ENCODE peak calls at places on chromosomes 13 and 19, in six cellular contexts. One of them, this sample, is unnamed. For H3K4me1, the result is how much of the 10 kb centered on the place peaks cover.

GRCh38 chr19:48059331-48059730 is 15.5 kb upstream of the CABP5 start:
- DNase-seq in cardiac muscle cell: no peak
- DNase-seq in K562: no peak
- DNase-seq in body of pancreas: no peak
- DNase-seq in ascending aorta: no peak
- DNase-seq in Caco-2: no peak
- DNase-seq in this sample: no peak

GRCh38 chr19:31286491-31286890 is 62.7 kb downstream of the TSHZ3 start:
- DNase-seq in body of pancreas: no peak
- DNase-seq in ascending aorta: peak
- DNase-seq in K562: no peak
- DNase-seq in cardiac muscle cell: no peak
- DNase-seq in Caco-2: peak
- DNase-seq in this sample: no peak

GRCh38 chr19:29712744-29713516 is 2.1 kb downstream of the C19orf12 start:
- DNase-seq in Caco-2: no peak
- DNase-seq in K562: no peak
- DNase-seq in cardiac muscle cell: no peak
- DNase-seq in body of pancreas: no peak
- DNase-seq in ascending aorta: no peak
- DNase-seq in this sample: no peak

GRCh38 chr19:33794578-33795369 is 1.9 kb upstream of the KCTD15 start:
- DNase-seq in Caco-2: no peak
- DNase-seq in body of pancreas: no peak
- DNase-seq in cardiac muscle cell: peak
- DNase-seq in ascending aorta: no peak
- DNase-seq in K562: no peak
- DNase-seq in this sample: no peak

GRCh38 chr13:31236211-31236786 is 36.5 kb downstream of the B3GLCT start:
- DNase-seq in Caco-2: no peak
- DNase-seq in ascending aorta: no peak
- DNase-seq in K562: peak
- DNase-seq in cardiac muscle cell: peak
- DNase-seq in body of pancreas: no peak
- DNase-seq in this sample: no peak

GRCh38 chr13:80988752-80989151 is 647.8 kb upstream of the SPRY2 start:
- DNase-seq in Caco-2: no peak
- DNase-seq in cardiac muscle cell: no peak
- DNase-seq in ascending aorta: no peak
- DNase-seq in body of pancreas: no peak
- DNase-seq in K562: no peak
- DNase-seq in this sample: no peak

GRCh38 chr19:33497778-33498175 is 23.8 kb downstream of the PEPD start:
- DNase-seq in body of pancreas: no peak
- DNase-seq in cardiac muscle cell: no peak
- DNase-seq in Caco-2: no peak
- DNase-seq in ascending aorta: no peak
- DNase-seq in K562: no peak
- DNase-seq in this sample: no peak

GRCh38 chr13:23707674-23708073 is 137.5 kb downstream of the TNFRSF19 start:
- DNase-seq in ascending aorta: no peak
- DNase-seq in cardiac muscle cell: peak
- DNase-seq in body of pancreas: no peak
- DNase-seq in Caco-2: no peak
- DNase-seq in K562: no peak
- DNase-seq in this sample: no peak

GRCh38 chr13:42970824-42971669 is 21.0 kb downstream of the EPSTI1 start:
- DNase-seq in cardiac muscle cell: peak
- DNase-seq in ascending aorta: no peak
- DNase-seq in body of pancreas: no peak
- DNase-seq in Caco-2: peak
- DNase-seq in K562: peak
- DNase-seq in this sample: peak

GRCh38 chr19:34124828-34125227 is 47.5 kb upstream of the LSM14A start:
- DNase-seq in ascending aorta: no peak
- DNase-seq in body of pancreas: no peak
- DNase-seq in Caco-2: no peak
- DNase-seq in K562: no peak
- DNase-seq in cardiac muscle cell: no peak
- DNase-seq in this sample: no peak

GRCh38 chr13:95123726-95124125 is 177.5 kb downstream of the ABCC4 start:
- DNase-seq in Caco-2: peak
- DNase-seq in body of pancreas: no peak
- DNase-seq in ascending aorta: no peak
- DNase-seq in K562: no peak
- DNase-seq in cardiac muscle cell: no peak
- DNase-seq in this sample: no peak

GRCh38 chr19:4844348-4845179 is 13.1 kb upstream of the TICAM1 start:
- DNase-seq in ascending aorta: no peak
- DNase-seq in cardiac muscle cell: peak
- DNase-seq in K562: no peak
- DNase-seq in Caco-2: no peak
- DNase-seq in body of pancreas: peak
- DNase-seq in this sample: no peak

GRCh38 chr19:35644987-35645679 is 3.0 kb upstream of the COX6B1 start:
- DNase-seq in Caco-2: peak
- DNase-seq in cardiac muscle cell: peak
- DNase-seq in K562: peak
- DNase-seq in body of pancreas: peak
- DNase-seq in ascending aorta: peak
- DNase-seq in this sample: peak

GRCh38 chr19:18611327-18612050 is 1.2 kb upstream of the TMEM59L start:
- DNase-seq in K562: peak
- DNase-seq in Caco-2: no peak
- DNase-seq in ascending aorta: no peak
- DNase-seq in body of pancreas: no peak
- DNase-seq in cardiac muscle cell: no peak
- DNase-seq in this sample: no peak

GRCh38 chr19:652467-653389 is 10.3 kb downstream of the RNF126 start:
- DNase-seq in Caco-2: no peak
- DNase-seq in ascending aorta: no peak
- DNase-seq in cardiac muscle cell: no peak
- DNase-seq in body of pancreas: no peak
- DNase-seq in K562: no peak
- DNase-seq in this sample: no peak

GRCh38 chr19:42596391-42597071 is 1.8 kb upstream of the CEACAM8 start:
- DNase-seq in cardiac muscle cell: peak
- DNase-seq in Caco-2: no peak
- DNase-seq in K562: peak
- DNase-seq in body of pancreas: peak
- DNase-seq in ascending aorta: no peak
- DNase-seq in this sample: peak

GRCh38 chr19:29528350-29528945 is 2.7 kb downstream of the VSTM2B start:
- DNase-seq in Caco-2: no peak
- DNase-seq in cardiac muscle cell: peak
- DNase-seq in ascending aorta: no peak
- DNase-seq in K562: peak
- DNase-seq in body of pancreas: peak
- DNase-seq in this sample: peak

GRCh38 chr19:46101293-46101692 is 23.2 kb downstream of the IGFL3 start:
- DNase-seq in body of pancreas: no peak
- DNase-seq in K562: no peak
- DNase-seq in cardiac muscle cell: no peak
- DNase-seq in Caco-2: no peak
- DNase-seq in ascending aorta: no peak
- DNase-seq in this sample: no peak

GRCh38 chr13:23469901-23470525 is 36.5 kb upstream of the SACS start:
- DNase-seq in ascending aorta: no peak
- DNase-seq in Caco-2: no peak
- DNase-seq in body of pancreas: no peak
- DNase-seq in cardiac muscle cell: no peak
- DNase-seq in K562: no peak
- DNase-seq in this sample: no peak

GRCh38 chr13:84237181-84237580 is 354.9 kb upstream of the SLITRK1 start:
- DNase-seq in ascending aorta: no peak
- DNase-seq in cardiac muscle cell: no peak
- DNase-seq in Caco-2: no peak
- DNase-seq in body of pancreas: no peak
- DNase-seq in K562: no peak
- DNase-seq in this sample: no peak

GRCh38 chr19:7610491-7611240 is 15.0 kb downstream of the CAMSAP3 start:
- DNase-seq in K562: no peak
- DNase-seq in cardiac muscle cell: no peak
- DNase-seq in body of pancreas: no peak
- DNase-seq in Caco-2: no peak
- DNase-seq in ascending aorta: no peak
- DNase-seq in this sample: no peak
- H3K4me1 ChIP-seq in K562: under half
- H3K4me1 ChIP-seq in cardiac muscle cell: under half
- H3K4me1 ChIP-seq in body of pancreas: under half
- H3K4me1 ChIP-seq in Caco-2: under half
- H3K4me1 ChIP-seq in ascending aorta: under half
- H3K4me1 ChIP-seq in this sample: under half

DNA sequence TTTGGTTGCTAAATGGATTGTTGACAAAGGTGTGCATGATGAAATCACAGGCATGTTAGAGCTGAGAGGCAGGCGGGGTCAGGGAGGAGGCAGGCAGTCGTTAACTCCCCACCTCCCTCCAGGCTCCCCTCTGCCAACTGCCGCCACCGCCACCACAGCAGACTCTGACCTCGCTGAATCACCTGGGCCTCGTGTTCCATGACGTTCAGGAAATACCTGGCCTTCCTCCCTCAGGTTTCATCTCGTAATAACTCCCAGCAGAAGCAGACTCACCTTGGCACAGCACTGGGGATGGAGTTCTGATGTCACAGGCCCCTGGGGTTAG is 198.5 kb downstream of the KATNAL1 start:
- DNase-seq in K562: no peak
- DNase-seq in ascending aorta: no peak
- DNase-seq in cardiac muscle cell: no peak
- DNase-seq in body of pancreas: peak
- DNase-seq in Caco-2: peak
- DNase-seq in this sample: no peak
- H3K4me3 ChIP-seq in K562: no peak
- H3K4me3 ChIP-seq in ascending aorta: no peak
- H3K4me3 ChIP-seq in cardiac muscle cell: no peak
- H3K4me3 ChIP-seq in body of pancreas: no peak
- H3K4me3 ChIP-seq in Caco-2: no peak
- H3K4me3 ChIP-seq in this sample: no peak

GRCh38 chr19:16576690-16577530 is 4.7 kb upstream of the SLC35E1 start:
- DNase-seq in ascending aorta: no peak
- DNase-seq in body of pancreas: no peak
- DNase-seq in K562: no peak
- DNase-seq in cardiac muscle cell: no peak
- DNase-seq in Caco-2: no peak
- DNase-seq in this sample: no peak
- H3K4me1 ChIP-seq in ascending aorta: under half
- H3K4me1 ChIP-seq in body of pancreas: under half
- H3K4me1 ChIP-seq in K562: under half
- H3K4me1 ChIP-seq in cardiac muscle cell: under half
- H3K4me1 ChIP-seq in Caco-2: under half
- H3K4me1 ChIP-seq in this sample: under half

GRCh38 chr13:41502676-41503075 is 45.3 kb downstream of the RGCC start:
- DNase-seq in K562: no peak
- DNase-seq in ascending aorta: no peak
- DNase-seq in body of pancreas: no peak
- DNase-seq in Caco-2: no peak
- DNase-seq in cardiac muscle cell: no peak
- DNase-seq in this sample: peak
- H3K4me3 ChIP-seq in K562: no peak
- H3K4me3 ChIP-seq in ascending aorta: no peak
- H3K4me3 ChIP-seq in body of pancreas: no peak
- H3K4me3 ChIP-seq in Caco-2: no peak
- H3K4me3 ChIP-seq in cardiac muscle cell: no peak
- H3K4me3 ChIP-seq in this sample: no peak

GRCh38 chr19:41354343-41354974 is 737 bp upstream of the TGFB1 start:
- DNase-seq in Caco-2: no peak
- DNase-seq in K562: no peak
- DNase-seq in ascending aorta: no peak
- DNase-seq in cardiac muscle cell: no peak
- DNase-seq in body of pancreas: no peak
- DNase-seq in this sample: no peak
- H3K4me1 ChIP-seq in Caco-2: under half
- H3K4me1 ChIP-seq in K562: under half
- H3K4me1 ChIP-seq in ascending aorta: under half
- H3K4me1 ChIP-seq in cardiac muscle cell: under half
- H3K4me1 ChIP-seq in body of pancreas: under half
- H3K4me1 ChIP-seq in this sample: half or more

DNA sequence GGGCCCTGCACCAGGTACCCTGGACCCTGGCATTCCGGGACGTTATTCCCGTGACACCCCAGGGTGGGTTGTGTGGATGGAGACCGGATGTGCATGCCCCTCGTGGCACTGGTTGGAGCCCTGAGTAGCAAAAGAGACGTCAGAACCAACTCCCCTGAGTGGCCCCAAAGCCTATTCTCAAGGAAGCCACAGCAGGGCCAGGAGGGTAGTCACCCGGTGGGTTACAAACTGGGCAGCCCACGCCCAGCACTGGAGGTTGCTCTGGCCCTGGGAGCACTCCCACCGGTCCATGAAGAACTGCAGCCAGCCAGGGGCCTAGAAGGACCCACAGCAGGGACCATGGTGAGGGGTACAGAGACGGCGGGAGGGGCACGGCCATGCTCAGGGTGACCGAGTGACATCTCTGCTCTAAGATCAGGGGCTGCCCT is 7.5 kb downstream of the KLF16 start:
- DNase-seq in cardiac muscle cell: no peak
- DNase-seq in body of pancreas: peak
- DNase-seq in ascending aorta: no peak
- DNase-seq in K562: no peak
- DNase-seq in Caco-2: no peak
- DNase-seq in this sample: peak
- H3K4me3 ChIP-seq in cardiac muscle cell: no peak
- H3K4me3 ChIP-seq in body of pancreas: no peak
- H3K4me3 ChIP-seq in ascending aorta: no peak
- H3K4me3 ChIP-seq in K562: peak
- H3K4me3 ChIP-seq in Caco-2: no peak
- H3K4me3 ChIP-seq in this sample: peak

DNA sequence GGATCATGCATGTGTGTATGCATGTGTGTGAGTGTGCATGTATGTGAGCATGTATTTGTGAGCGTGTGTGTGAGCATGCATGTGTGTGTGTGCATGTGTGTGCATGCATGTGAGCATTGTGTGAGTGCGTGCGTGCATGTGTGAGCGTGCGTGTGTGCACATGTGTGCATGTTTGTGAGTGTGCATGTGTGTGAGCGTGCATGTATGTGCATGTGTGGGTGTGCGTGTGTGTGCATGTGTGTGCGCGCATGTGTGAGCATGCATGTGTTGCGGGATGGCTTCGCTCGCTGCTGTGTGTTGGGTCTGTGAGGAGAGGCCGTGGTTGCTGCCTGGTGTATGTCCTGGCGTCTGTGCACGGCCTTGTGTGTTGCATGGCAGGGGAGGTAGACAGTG is 32.4 kb downstream of the PAK4 start:
- DNase-seq in Caco-2: no peak
- DNase-seq in body of pancreas: no peak
- DNase-seq in ascending aorta: no peak
- DNase-seq in K562: no peak
- DNase-seq in cardiac muscle cell: no peak
- DNase-seq in this sample: no peak
- H3K4me1 ChIP-seq in Caco-2: half or more
- H3K4me1 ChIP-seq in body of pancreas: half or more
- H3K4me1 ChIP-seq in ascending aorta: under half
- H3K4me1 ChIP-seq in K562: under half
- H3K4me1 ChIP-seq in cardiac muscle cell: under half
- H3K4me1 ChIP-seq in this sample: under half

GRCh38 chr13:48493076-48493765 is 39.7 kb downstream of the RCBTB2 start:
- DNase-seq in K562: no peak
- DNase-seq in ascending aorta: no peak
- DNase-seq in body of pancreas: no peak
- DNase-seq in Caco-2: no peak
- DNase-seq in cardiac muscle cell: peak
- DNase-seq in this sample: peak
- H3K4me3 ChIP-seq in K562: no peak
- H3K4me3 ChIP-seq in ascending aorta: no peak
- H3K4me3 ChIP-seq in body of pancreas: no peak
- H3K4me3 ChIP-seq in Caco-2: no peak
- H3K4me3 ChIP-seq in cardiac muscle cell: no peak
- H3K4me3 ChIP-seq in this sample: peak

This sample was measured in naive thymus-derived CD4-positive, alpha-beta T cell.